ENCODE peak calls at places on chromosomes 7 and 10, in eight cellular contexts. N, I, S, M, E, F, T and R are unnamed samples.
A peak's percentile ranks its signal among the peaks of the same experiment; 100 is the strongest.

GRCh38 chr10:117365612-117366011 is 9.6 kb downstream of the PDZD8 start:
- DNase-seq in S (no peak), T (no peak), F (no peak), M (no peak), E (no peak), I (no peak), N (no peak), R (no peak)

GRCh38 chr7:4714767-4715384 is 32.8 kb downstream of the FOXK1 start:
- DNase-seq in F (no peak), I (no peak), E (no peak), N (no peak), S (no peak), T (no peak), M (no peak), R (no peak)

GRCh38 chr10:44589181-44589884 is 204.4 kb upstream of the CXCL12 start:
- DNase-seq in M (no peak), E (no peak), T (no peak), N (no peak), I (no peak), S (no peak), F (no peak), R (no peak)

GRCh38 chr7:105218939-105219770 is 169.6 kb downstream of the SRPK2 start:
- DNase-seq in T (no peak), I (no peak), M (no peak), E (no peak), F (no peak), S (no peak), N (no peak), R (no peak)

GRCh38 chr7:2621948-2622640 is 9.7 kb upstream of the TTYH3 start:
- DNase-seq in S (no peak), F (no peak), N (no peak), M (peak; percentile 47), I (peak; percentile 40), E (peak; percentile 49), T (peak; percentile 63), R (no peak)

GRCh38 chr7:130733866-130734524 is at the start of gene KLF14:
- DNase-seq in M (no peak), F (peak; percentile 20), E (no peak), S (peak; percentile 75), I (peak; percentile 11), N (peak; percentile 20), T (peak; percentile 64), R (no peak)

GRCh38 chr10:63504145-63504881 is 16.9 kb upstream of the REEP3 start:
- DNase-seq in E (no peak), I (no peak), T (no peak), N (no peak), F (no peak), M (no peak), S (no peak), R (no peak)

GRCh38 chr7:141557360-141557759 is 6.2 kb downstream of the AGK start:
- DNase-seq in I (no peak), N (no peak), S (no peak), M (no peak), F (no peak), T (no peak), E (no peak), R (no peak)

GRCh38 chr10:110828525-110828924 is 43.2 kb upstream of the PDCD4 start:
- DNase-seq in E (no peak), N (no peak), M (no peak), T (no peak), F (no peak), S (no peak), I (no peak), R (no peak)

GRCh38 chr10:34189830-34190229 is 625.3 kb downstream of the PARD3 start:
- DNase-seq in T (no peak), N (no peak), S (no peak), E (no peak), F (no peak), M (no peak), I (no peak), R (no peak)

GRCh38 chr7:17584822-17585221 is 286.4 kb downstream of the AHR start:
- DNase-seq in M (peak; percentile 21), S (no peak), E (no peak), F (no peak), T (no peak), I (peak; percentile 56), N (no peak), R (no peak)

GRCh38 chr10:78171633-78172032 is 138.0 kb downstream of the RPS24 start:
- DNase-seq in T (no peak), E (no peak), F (no peak), M (no peak), S (no peak), I (no peak), N (no peak), R (no peak)

GRCh38 chr7:41010418-41010817 is 692.5 kb downstream of the INHBA start:
- DNase-seq in M (no peak), E (no peak), S (no peak), F (no peak), N (no peak), T (no peak), I (peak; percentile 26), R (peak; percentile 49)

GRCh38 chr7:114879554-114879953 is 42.3 kb upstream of the MDFIC start:
- DNase-seq in F (no peak), E (no peak), S (no peak), N (no peak), I (peak; percentile 65), T (no peak), M (peak; percentile 22), R (no peak)

GRCh38 chr10:72145657-72146450 is 57.5 kb upstream of the SPOCK2 start:
- DNase-seq in T (peak; percentile 26), I (no peak), E (no peak), N (no peak), S (no peak), M (no peak), F (no peak), R (no peak)

GRCh38 chr10:50832171-50832751 is 53.2 kb downstream of the A1CF start:
- DNase-seq in N (no peak), I (no peak), S (no peak), E (no peak), F (no peak), T (no peak), M (no peak), R (no peak)

GRCh38 chr10:116398224-116398623 is 29.4 kb upstream of the PNLIPRP3 start:
- DNase-seq in E (no peak), I (no peak), S (no peak), M (no peak), N (no peak), F (no peak), T (no peak), R (no peak)

GRCh38 chr10:123380491-123381085 is 226.4 kb downstream of the BUB3 start:
- DNase-seq in N (no peak), S (no peak), I (peak; percentile 29), E (no peak), M (peak; percentile 46), F (no peak), T (no peak), R (no peak)
- TF ChIP-seq CTCF in N (peak; percentile 14), S (no peak), I (peak; percentile 36), E (peak; percentile 15), M (peak; percentile 12), F (no peak), T (no peak), R (no peak)

DNA sequence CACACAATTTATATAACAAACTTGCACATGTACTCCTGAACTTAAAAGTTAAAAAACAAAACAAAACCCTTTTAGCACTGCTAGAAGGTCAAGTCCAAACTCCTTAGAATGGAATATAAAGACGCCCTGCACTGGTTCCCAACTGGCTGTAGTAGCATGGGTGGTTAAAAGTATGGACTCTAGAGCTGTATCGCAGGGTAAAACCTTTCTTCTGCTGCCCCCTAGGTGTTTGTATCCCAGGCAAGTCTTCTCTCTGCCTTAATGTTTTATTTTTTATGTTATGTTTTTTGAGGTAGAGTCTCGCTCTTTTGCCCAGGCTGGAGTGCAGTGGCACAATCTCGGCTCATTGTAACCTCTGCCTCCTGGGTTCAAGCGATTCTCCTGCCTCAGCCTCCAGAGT is 35.2 kb downstream of the LSMEM1 start:
- DNase-seq in T (no peak), N (no peak), M (no peak), F (no peak), E (no peak), S (no peak), I (no peak), R (no peak)
- TF ChIP-seq CTCF in T (no peak), N (no peak), M (no peak), F (no peak), E (no peak), S (no peak), I (peak; percentile 6), R (no peak)

GRCh38 chr7:82406937-82407336 is 36.6 kb downstream of the CACNA2D1 start:
- DNase-seq in F (no peak), I (no peak), E (no peak), N (no peak), S (no peak), M (no peak), T (no peak), R (no peak)

GRCh38 chr7:82413237-82413636 is 30.3 kb downstream of the CACNA2D1 start:
- DNase-seq in M (peak; percentile 27), F (peak; percentile 63), S (no peak), I (peak; percentile 21), E (no peak), T (peak; percentile 14), N (no peak), R (no peak)

GRCh38 chr7:82410461-82410860 is 33.1 kb downstream of the CACNA2D1 start:
- DNase-seq in T (no peak), M (no peak), N (no peak), I (no peak), F (no peak), S (no peak), E (no peak), R (no peak)

GRCh38 chr7:82416402-82416801 is 27.2 kb downstream of the CACNA2D1 start:
- DNase-seq in N (no peak), S (no peak), M (no peak), E (no peak), I (no peak), F (no peak), T (no peak), R (no peak)

DNA sequence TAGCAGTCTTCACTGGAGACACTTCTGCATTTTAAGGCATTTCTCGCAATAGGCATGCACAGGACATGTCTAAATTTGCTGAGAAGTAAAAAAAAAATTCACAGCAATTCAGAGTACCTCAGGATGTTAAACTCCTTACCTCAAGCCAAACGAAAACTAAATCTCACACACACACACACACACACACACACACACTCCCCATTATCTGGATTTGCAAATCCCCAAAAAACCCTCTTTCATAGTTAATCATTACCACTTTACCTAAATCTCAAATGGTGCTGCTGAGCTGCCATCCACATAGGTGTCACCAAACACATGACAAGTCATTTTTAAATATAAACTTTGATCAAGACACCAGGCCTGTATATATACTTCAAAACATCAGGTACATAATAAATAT is 31.8 kb downstream of the CACNA2D1 start:
- DNase-seq in I (no peak), T (no peak), N (no peak), E (no peak), M (no peak), S (no peak), F (no peak), R (no peak)
- TF ChIP-seq CTCF in I (no peak), T (no peak), N (no peak), E (no peak), M (no peak), S (no peak), F (no peak), R (no peak)

GRCh38 chr7:21261627-21262564 is 166.0 kb upstream of the SP4 start:
- DNase-seq in I (peak; percentile 70), T (peak; percentile 53), S (peak; percentile 31), M (peak; percentile 28), E (no peak), F (peak; percentile 42), N (peak; percentile 62), R (no peak)
- TF ChIP-seq CTCF in I (peak; percentile 89), T (peak; percentile 64), S (peak; percentile 41), M (peak; percentile 66), E (peak; percentile 39), F (no peak), N (peak; percentile 48), R (peak; percentile 40)